ENCODE peak calls at places on chromosomes 5 and 9, in five cellular contexts. B is Calu3, A is SK-N-DZ, U is fibroblast of mammary gland, N is NCI-H1092 treated with DMSO at 0.1 percent for 48 hours. E is an unnamed sample.

GRCh38 chr9:5025416-5025815 is 40.3 kb downstream of the JAK2 start:
- DNase-seq in B (no peak), A (no peak), U (peak), N (no peak), E (no peak)

GRCh38 chr5:176740131-176740701 is 70.1 kb upstream of the UNC5A start:
- DNase-seq in B (no peak), A (no peak), U (no peak), N (peak), E (no peak)

GRCh38 chr5:140245354-140245753 is 57.5 kb downstream of the PFDN1 start:
- DNase-seq in B (no peak), A (no peak), U (no peak), N (no peak), E (peak)

GRCh38 chr9:101674165-101674564 is 64.3 kb downstream of the GRIN3A start:
- DNase-seq in B (no peak), A (no peak), U (no peak), N (no peak), E (no peak)

GRCh38 chr5:71830626-71831539 is 111.8 kb downstream of the CARTPT start:
- DNase-seq in B (peak), A (no peak), U (peak), N (peak), E (peak)

GRCh38 chr9:21473236-21473635 is 8.9 kb downstream of the IFNE start:
- DNase-seq in B (no peak), A (no peak), U (no peak), N (no peak), E (no peak)

GRCh38 chr5:4020386-4020785 is 424.8 kb downstream of the IRX1 start:
- DNase-seq in B (no peak), A (no peak), U (peak), N (no peak), E (no peak)

GRCh38 chr5:32072054-32072453 is 102.1 kb downstream of the GOLPH3 start:
- DNase-seq in B (no peak), A (no peak), U (no peak), N (no peak), E (no peak)

GRCh38 chr5:6941635-6942034 is 228.4 kb downstream of the TENT4A start:
- DNase-seq in B (no peak), A (no peak), U (no peak), N (no peak), E (no peak)

GRCh38 chr5:10647640-10648039 is 83.8 kb downstream of the ANKRD33B start:
- DNase-seq in B (no peak), A (no peak), U (no peak), N (no peak), E (no peak)

GRCh38 chr9:4769321-4770080 is 23.2 kb upstream of the RCL1 start:
- DNase-seq in B (peak), A (no peak), U (peak), N (no peak), E (no peak)

GRCh38 chr5:127046343-127047072 is 16.1 kb upstream of the MARCHF3 start:
- DNase-seq in B (peak), A (no peak), U (no peak), N (no peak), E (no peak)

GRCh38 chr5:173833200-173833599 is 54.9 kb upstream of the CPEB4 start:
- DNase-seq in B (no peak), A (no peak), U (no peak), N (no peak), E (no peak)

GRCh38 chr5:134626369-134627014 is 6.1 kb downstream of the SAR1B start:
- DNase-seq in B (no peak), A (no peak), U (peak), N (no peak), E (peak)

GRCh38 chr5:23367863-23368262 is 139.5 kb upstream of the PRDM9 start:
- DNase-seq in B (no peak), A (no peak), U (peak), N (no peak), E (no peak)

GRCh38 chr5:1505506-1506241 is 18.1 kb downstream of the LPCAT1 start:
- DNase-seq in B (no peak), A (no peak), U (no peak), N (no peak), E (no peak)

GRCh38 chr5:533243-534005 is 9.2 kb upstream of the SLC9A3 start:
- DNase-seq in B (no peak), A (no peak), U (no peak), N (no peak), E (no peak)

GRCh38 chr5:160382361-160382760 is 11.9 kb upstream of the C1QTNF2 start:
- DNase-seq in B (no peak), A (no peak), U (no peak), N (no peak), E (no peak)

GRCh38 chr5:96144289-96144688 is 182.6 kb upstream of the ELL2 start:
- DNase-seq in B (peak), A (no peak), U (no peak), N (no peak), E (no peak)

GRCh38 chr5:72070519-72070918 is 36.8 kb upstream of the MAP1B start:
- DNase-seq in B (no peak), A (peak), U (no peak), N (no peak), E (no peak)

GRCh38 chr5:144202725-144203124 is 32.1 kb downstream of the KCTD16 start:
- DNase-seq in B (no peak), A (no peak), U (no peak), N (no peak), E (no peak)